ENCODE peak calls at places on chromosome 3, in eight cellular contexts. I, D, Y, V, P, L, Q and W are unnamed samples. For H3K4me1, the result is how much of the 10 kb centered on the place peaks cover.

GRCh38 chr3:87855626-87856025 is 203.2 kb downstream of the CGGBP1 start:
- DNase-seq in I (no peak), D (no peak), Y (no peak), V (no peak), P (peak), L (peak), Q (no peak), W (no peak)

GRCh38 chr3:52670621-52671521 is 14.8 kb downstream of the PBRM1 start:
- DNase-seq in I (peak), D (no peak), Y (no peak), V (no peak), P (peak), L (peak), Q (no peak), W (no peak)

GRCh38 chr3:135844381-135844780 is 121.1 kb upstream of the PPP2R3A start:
- DNase-seq in I (no peak), D (no peak), Y (no peak), V (no peak), P (no peak), L (no peak), Q (no peak), W (no peak)

GRCh38 chr3:177468816-177469590 is 271.7 kb upstream of the TBL1XR1 start:
- DNase-seq in I (no peak), D (no peak), Y (no peak), V (no peak), P (peak), L (peak), Q (no peak), W (no peak)

GRCh38 chr3:12300137-12300536 is 11.3 kb downstream of the PPARG start:
- DNase-seq in I (no peak), D (no peak), Y (no peak), V (no peak), P (peak), L (no peak), Q (no peak), W (no peak)

GRCh38 chr3:156431334-156432121 is 123.4 kb downstream of the SSR3 start:
- DNase-seq in I (no peak), D (no peak), Y (no peak), V (no peak), P (no peak), L (no peak), Q (no peak), W (no peak)

GRCh38 chr3:110618512-110619226 is 452.9 kb upstream of the NECTIN3 start:
- DNase-seq in I (no peak), D (no peak), Y (no peak), V (no peak), P (no peak), L (no peak), Q (no peak), W (no peak)

GRCh38 chr3:45412731-45413130 is 24.4 kb downstream of the LARS2 start:
- DNase-seq in I (no peak), D (no peak), Y (no peak), V (no peak), P (no peak), L (no peak), Q (no peak), W (no peak)

GRCh38 chr3:43378066-43378935 is 92.0 kb downstream of the SNRK start:
- DNase-seq in I (no peak), D (peak), Y (no peak), V (no peak), P (peak), L (peak), Q (no peak), W (no peak)

GRCh38 chr3:166934879-166935278 is 445.2 kb downstream of the ZBBX start:
- DNase-seq in I (no peak), D (no peak), Y (no peak), V (no peak), P (no peak), L (no peak), Q (no peak), W (no peak)

GRCh38 chr3:174439621-174440349 is 419.3 kb upstream of the NAALADL2 start:
- DNase-seq in I (no peak), D (peak), Y (peak), V (peak), P (peak), L (peak), Q (no peak), W (peak)

GRCh38 chr3:143331336-143331735 is 211.8 kb downstream of the CHST2 start:
- DNase-seq in I (no peak), D (no peak), Y (no peak), V (no peak), P (peak), L (peak), Q (no peak), W (no peak)

GRCh38 chr3:171863920-171864319 is 20.8 kb downstream of the TMEM212 start:
- DNase-seq in I (no peak), D (no peak), Y (no peak), V (no peak), P (no peak), L (no peak), Q (no peak), W (no peak)

GRCh38 chr3:128727485-128727884 is 1.5 kb downstream of the RAB7A start:
- DNase-seq in I (no peak), D (no peak), Y (no peak), V (no peak), P (peak), L (no peak), Q (peak), W (no peak)

GRCh38 chr3:12159227-12159601 is 502 bp upstream of the TIMP4 start:
- DNase-seq in I (no peak), D (peak), Y (no peak), V (no peak), P (no peak), L (no peak), Q (no peak), W (no peak)

GRCh38 chr3:148150141-148150540 is 547.6 kb upstream of the AGTR1 start:
- DNase-seq in I (no peak), D (no peak), Y (no peak), V (no peak), P (peak), L (no peak), Q (no peak), W (no peak)

GRCh38 chr3:71881041-71881440 is 96.1 kb upstream of the PROK2 start:
- DNase-seq in I (no peak), D (no peak), Y (no peak), V (no peak), P (no peak), L (no peak), Q (no peak), W (no peak)

GRCh38 chr3:52327486-52328290 is 11.6 kb downstream of the DNAH1 start:
- DNase-seq in I (no peak), D (no peak), Y (no peak), V (no peak), P (no peak), L (no peak), Q (no peak), W (no peak)

GRCh38 chr3:168952551-168952950 is 711.0 kb downstream of the MECOM start:
- DNase-seq in I (no peak), D (no peak), Y (no peak), V (no peak), P (peak), L (peak), Q (no peak), W (no peak)

GRCh38 chr3:192042116-192042515 is 581.2 kb downstream of the PYDC2 start:
- DNase-seq in I (no peak), D (no peak), Y (no peak), V (no peak), P (no peak), L (no peak), Q (no peak), W (no peak)

GRCh38 chr3:24149032-24149431 is 203.9 kb downstream of the NR1D2 start:
- DNase-seq in I (no peak), D (peak), Y (no peak), V (no peak), P (peak), L (no peak), Q (no peak), W (no peak)

GRCh38 chr3:126540946-126541627 is 17.1 kb downstream of the CHST13 start:
- DNase-seq in I (peak), D (no peak), Y (peak), V (peak), P (no peak), L (no peak), Q (peak), W (no peak)

GRCh38 chr3:146300756-146301155 is 49.9 kb upstream of the PLSCR4 start:
- DNase-seq in I (no peak), D (no peak), Y (no peak), V (no peak), P (no peak), L (no peak), Q (no peak), W (no peak)

GRCh38 chr3:39099242-39099641 is 8.2 kb downstream of the GORASP1 start:
- DNase-seq in I (no peak), D (no peak), Y (no peak), V (no peak), P (no peak), L (no peak), Q (no peak), W (no peak)

GRCh38 chr3:185797993-185798830 is 26.6 kb downstream of the IGF2BP2 start:
- DNase-seq in I (no peak), D (no peak), Y (no peak), V (no peak), P (peak), L (no peak), Q (no peak), W (no peak)

GRCh38 chr3:13012228-13012691 is 61.0 kb downstream of the IQSEC1 start:
- DNase-seq in I (no peak), D (no peak), Y (peak), V (peak), P (no peak), L (peak), Q (peak), W (peak)

GRCh38 chr3:128800241-128801187 is 74.5 kb downstream of the RAB7A start:
- DNase-seq in I (no peak), D (no peak), Y (peak), V (no peak), P (no peak), L (no peak), Q (no peak), W (no peak)

GRCh38 chr3:123396171-123397049 is 52.5 kb downstream of the ADCY5 start:
- DNase-seq in I (no peak), D (no peak), Y (no peak), V (no peak), P (no peak), L (no peak), Q (no peak), W (no peak)

GRCh38 chr3:129908417-129908816 is 14.9 kb upstream of the TMCC1 start:
- DNase-seq in I (no peak), D (no peak), Y (no peak), V (no peak), P (peak), L (no peak), Q (no peak), W (no peak)

GRCh38 chr3:52528596-52529375 is 4.9 kb downstream of the NT5DC2 start:
- DNase-seq in I (no peak), D (peak), Y (peak), V (peak), P (no peak), L (no peak), Q (peak), W (no peak)

GRCh38 chr3:159059395-159059794 is 257.5 kb downstream of the MFSD1 start:
- DNase-seq in I (no peak), D (no peak), Y (no peak), V (no peak), P (no peak), L (no peak), Q (no peak), W (no peak)
- H3K4me1 ChIP-seq in I (under half), D (under half), Y (under half), V (under half), P (under half), L (under half), Q (under half), W (under half)

GRCh38 chr3:55484741-55485207 is 2.3 kb downstream of the WNT5A start:
- DNase-seq in I (no peak), D (no peak), Y (no peak), V (no peak), P (peak), L (no peak), Q (no peak), W (no peak)

GRCh38 chr3:55483196-55484095 is 3.7 kb downstream of the WNT5A start:
- DNase-seq in I (no peak), D (peak), Y (no peak), V (no peak), P (no peak), L (no peak), Q (no peak), W (no peak)

GRCh38 chr3:55485208-55485791 is 1.8 kb downstream of the WNT5A start:
- DNase-seq in I (peak), D (peak), Y (peak), V (peak), P (peak), L (peak), Q (peak), W (peak)

GRCh38 chr3:55482496-55483195 is 4.5 kb downstream of the WNT5A start:
- DNase-seq in I (peak), D (peak), Y (no peak), V (no peak), P (no peak), L (no peak), Q (no peak), W (no peak)

GRCh38 chr3:55484191-55484644 is 2.9 kb downstream of the WNT5A start:
- DNase-seq in I (no peak), D (peak), Y (no peak), V (no peak), P (no peak), L (no peak), Q (peak), W (no peak)
- H3K4me1 ChIP-seq in I (under half), D (under half), Y (under half), V (under half), P (under half), L (under half), Q (under half), W (under half)

GRCh38 chr3:120424506-120424905 is 26.3 kb downstream of the FSTL1 start:
- DNase-seq in I (no peak), D (no peak), Y (peak), V (no peak), P (no peak), L (no peak), Q (no peak), W (no peak)
- H3K4me1 ChIP-seq in I (under half), D (under half), Y (half or more), V (half or more), P (under half), L (under half), Q (under half), W (half or more)

DNA sequence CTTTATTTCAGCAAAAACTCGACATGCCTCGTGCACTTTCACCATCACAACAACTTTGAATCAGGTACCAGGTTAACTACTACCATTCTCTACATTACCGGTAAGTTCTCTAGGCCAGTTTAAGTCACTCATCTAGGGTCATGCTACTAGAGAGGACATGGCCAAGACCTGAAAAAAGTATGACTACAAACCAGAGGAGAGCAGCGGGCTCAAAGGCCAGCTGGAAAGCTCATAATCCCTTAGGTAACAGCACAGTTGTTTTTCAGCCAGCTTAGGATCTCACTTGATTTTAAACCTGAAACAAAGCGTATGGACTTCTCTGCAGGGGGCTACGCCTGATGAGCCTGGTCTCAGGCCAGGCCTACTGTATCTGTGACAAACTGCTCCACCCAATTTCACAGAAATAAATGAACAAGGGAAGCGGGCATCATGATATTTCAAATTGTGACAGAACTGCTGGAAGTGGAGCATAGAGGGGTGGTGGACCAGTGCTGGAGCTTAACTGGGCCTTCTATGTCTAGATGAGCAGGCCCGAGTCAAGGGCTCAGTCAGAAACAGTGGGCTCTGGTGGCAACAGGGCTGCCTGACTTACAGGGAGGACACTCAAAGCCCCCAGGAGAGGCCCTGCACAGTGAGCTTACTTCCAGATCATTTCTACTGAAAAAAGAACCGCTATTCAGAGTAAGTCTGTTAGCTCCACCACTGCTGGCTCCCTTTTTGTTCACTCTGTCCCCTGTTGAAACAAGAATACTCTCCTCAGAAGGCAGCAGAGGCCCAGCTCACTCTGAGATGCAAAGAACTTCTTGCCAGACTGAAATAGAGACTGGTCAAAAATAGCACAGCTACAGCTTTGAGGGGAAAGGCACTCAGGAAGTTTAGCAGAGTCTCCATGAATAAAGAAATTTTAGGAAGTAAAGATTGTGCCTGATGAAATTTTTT is 47.0 kb downstream of the LRIG1 start:
- DNase-seq in I (no peak), D (peak), Y (no peak), V (no peak), P (no peak), L (no peak), Q (no peak), W (no peak)
- H3K4me1 ChIP-seq in I (under half), D (half or more), Y (half or more), V (half or more), P (under half), L (under half), Q (under half), W (half or more)

GRCh38 chr3:179589143-179589542 is 15.3 kb downstream of the MRPL47 start:
- DNase-seq in I (no peak), D (no peak), Y (no peak), V (no peak), P (no peak), L (peak), Q (no peak), W (no peak)

GRCh38 chr3:179590669-179591068 is 13.8 kb downstream of the MRPL47 start:
- DNase-seq in I (no peak), D (no peak), Y (no peak), V (no peak), P (no peak), L (no peak), Q (no peak), W (no peak)

GRCh38 chr3:179591313-179591712 is 13.1 kb downstream of the MRPL47 start:
- DNase-seq in I (no peak), D (no peak), Y (no peak), V (no peak), P (no peak), L (no peak), Q (no peak), W (no peak)
- H3K4me1 ChIP-seq in I (under half), D (under half), Y (under half), V (under half), P (under half), L (under half), Q (under half), W (under half)